ENCODE peak calls at places on chromosomes 13 and 19, in four cellular contexts. P is OCI-M1, I is myocyte, S is iris pigment epithelial cell. F is an unnamed sample.

GRCh38 chr13:47798194-47798593 is 202.9 kb downstream of the SUCLA2 start:
- DNase-seq in P (no peak), I (no peak), S (no peak), F (no peak)

GRCh38 chr13:24528816-24529398 is 16.3 kb upstream of the PARP4 start:
- DNase-seq in P (no peak), I (no peak), S (no peak), F (no peak)

GRCh38 chr13:19586904-19587634 is 25.7 kb upstream of the TPTE2 start:
- DNase-seq in S (peak; percentile 73), I (peak; percentile 13), P (peak; percentile 74), F (peak; percentile 52)

GRCh38 chr13:27383104-27383921 is 41.1 kb upstream of the GTF3A start:
- DNase-seq in P (no peak), S (no peak), I (no peak), F (no peak)

GRCh38 chr13:76474356-76474755 is 411.8 kb downstream of the KCTD12 start:
- DNase-seq in P (no peak), S (peak; percentile 67), I (no peak), F (no peak)

GRCh38 chr19:35560271-35560670 is 3.2 kb downstream of the ATP4A start:
- DNase-seq in S (no peak), I (no peak), P (no peak), F (no peak)

GRCh38 chr19:48487944-48488343 is 18.8 kb downstream of the CYTH2 start:
- DNase-seq in S (peak; percentile 25), I (peak; percentile 91), P (no peak), F (peak; percentile 96)

GRCh38 chr13:110329258-110329657 is 22.2 kb downstream of the COL4A2 start:
- DNase-seq in P (no peak), I (peak; percentile 81), S (no peak), F (peak; percentile 61)

GRCh38 chr13:30895773-30896172 is 10.3 kb upstream of the MEDAG start:
- DNase-seq in P (no peak), I (peak; percentile 79), S (peak; percentile 96), F (peak; percentile 28)

GRCh38 chr13:50481936-50482335 is 361.6 kb downstream of the DLEU7 start:
- DNase-seq in I (no peak), P (no peak), S (no peak), F (no peak)

GRCh38 chr19:41449079-41449864 is 6.3 kb downstream of the ERICH4 start:
- DNase-seq in P (peak; percentile 92), S (peak; percentile 50), I (peak; percentile 68), F (peak; percentile 85)

GRCh38 chr19:1907563-1908363 is 2.6 kb downstream of the ADAT3 start:
- DNase-seq in I (no peak), P (no peak), S (no peak), F (peak; percentile 33)

GRCh38 chr19:51123381-51124186 is 1.1 kb upstream of the SIGLEC9 start:
- DNase-seq in I (no peak), S (no peak), P (no peak), F (no peak)

GRCh38 chr13:73902296-73902695 is 231.9 kb downstream of the KLF12 start:
- DNase-seq in I (no peak), P (no peak), S (no peak), F (no peak)

GRCh38 chr13:107203146-107203847 is 635.4 kb upstream of the ARGLU1 start:
- DNase-seq in I (no peak), P (peak; percentile 70), S (peak; percentile 20), F (peak; percentile 34)

GRCh38 chr13:20426766-20427448 is 98.8 kb downstream of the CRYL1 start:
- DNase-seq in P (no peak), S (no peak), I (peak; percentile 49), F (no peak)

GRCh38 chr19:41415154-41415571 is 12.0 kb downstream of the B3GNT8 start:
- DNase-seq in I (peak; percentile 89), P (no peak), S (no peak), F (no peak)

GRCh38 chr13:48497669-48498068 is 35.2 kb downstream of the RCBTB2 start:
- DNase-seq in P (no peak), I (no peak), S (no peak), F (no peak)

GRCh38 chr13:29593605-29594297 is 1.7 kb downstream of the SLC7A1 start:
- DNase-seq in S (no peak), I (no peak), P (peak; percentile 25), F (no peak)

GRCh38 chr19:31312629-31313244 is 36.5 kb downstream of the TSHZ3 start:
- DNase-seq in I (no peak), P (no peak), S (no peak), F (no peak)

GRCh38 chr19:35135389-35135909 is 590 bp upstream of the LGI4 start:
- DNase-seq in I (peak; percentile 81), P (peak; percentile 91), S (peak; percentile 54), F (peak; percentile 73)

GRCh38 chr13:24680258-24680920 is at the start of gene ATP12A:
- DNase-seq in S (no peak), P (no peak), I (no peak), F (no peak)

GRCh38 chr13:113457510-113457909 is 4.2 kb upstream of the ADPRHL1 start:
- DNase-seq in I (no peak), P (no peak), S (no peak), F (no peak)

GRCh38 chr13:42660367-42660965 is 86.5 kb downstream of the TNFSF11 start:
- DNase-seq in P (peak; percentile 15), I (peak; percentile 10), S (peak; percentile 28), F (no peak)

GRCh38 chr19:6242677-6243076 is 37.1 kb downstream of the MLLT1 start:
- DNase-seq in I (no peak), S (no peak), P (no peak), F (no peak)

GRCh38 chr13:51585234-51585672 is 991 bp downstream of the WDFY2 start:
- DNase-seq in S (peak; percentile 45), I (peak; percentile 31), P (peak; percentile 67), F (peak; percentile 5)

GRCh38 chr13:47126432-47126831 is 229.6 kb upstream of the HTR2A start:
- DNase-seq in I (peak; percentile 44), S (peak; percentile 7), P (peak; percentile 62), F (no peak)

GRCh38 chr13:109787135-109787954 is 962 bp upstream of the IRS2 start:
- DNase-seq in S (peak; percentile 64), I (peak; percentile 63), P (peak; percentile 73), F (peak; percentile 43)

GRCh38 chr19:55344444-55344843 is 4.8 kb downstream of the KMT5C start:
- DNase-seq in I (peak; percentile 97), P (no peak), S (no peak), F (no peak)

GRCh38 chr19:47356900-47357299 is 7.8 kb downstream of the DHX34 start:
- DNase-seq in S (no peak), I (no peak), P (no peak), F (no peak)

GRCh38 chr13:50691682-50692263 is 151.7 kb downstream of the DLEU7 start:
- DNase-seq in S (no peak), P (peak; percentile 59), I (no peak), F (peak; percentile 46)